ENCODE peak calls at places on chromosomes 6 and 20, in four cellular contexts. One of them, this sample, is unnamed.

GRCh38 chr6:149867876-149868640 is 3.9 kb upstream of the LRP11 start:
- DNase-seq in B cell: no peak
- DNase-seq in endothelial cell: no peak
- DNase-seq in foreskin fibroblast: peak; percentile 63
- DNase-seq in this sample: no peak

GRCh38 chr6:138410972-138411667 is 7.1 kb downstream of the HEBP2 start:
- DNase-seq in B cell: no peak
- DNase-seq in endothelial cell: no peak
- DNase-seq in foreskin fibroblast: peak; percentile 90
- DNase-seq in this sample: no peak

GRCh38 chr20:63957004-63957689 is 931 bp upstream of the UCKL1 start:
- DNase-seq in B cell: peak; percentile 67
- DNase-seq in endothelial cell: peak; percentile 53
- DNase-seq in foreskin fibroblast: peak; percentile 89
- DNase-seq in this sample: no peak

GRCh38 chr6:32194825-32195651 is 2.6 kb upstream of the GPSM3 start:
- DNase-seq in B cell: no peak
- DNase-seq in endothelial cell: peak; percentile 31
- DNase-seq in foreskin fibroblast: peak; percentile 77
- DNase-seq in this sample: no peak

GRCh38 chr20:47336013-47336754 is 20.3 kb downstream of the ZMYND8 start:
- DNase-seq in B cell: no peak
- DNase-seq in endothelial cell: no peak
- DNase-seq in foreskin fibroblast: peak; percentile 93
- DNase-seq in this sample: no peak

GRCh38 chr6:131387706-131388455 is 185.1 kb upstream of the ARG1 start:
- DNase-seq in B cell: no peak
- DNase-seq in endothelial cell: no peak
- DNase-seq in foreskin fibroblast: peak; percentile 43
- DNase-seq in this sample: no peak

GRCh38 chr6:158057213-158057987 is 75.7 kb downstream of the SYNJ2 start:
- DNase-seq in B cell: no peak
- DNase-seq in endothelial cell: no peak
- DNase-seq in foreskin fibroblast: peak; percentile 95
- DNase-seq in this sample: no peak

GRCh38 chr6:1392813-1393640 is 3.7 kb downstream of the FOXF2 start:
- DNase-seq in B cell: no peak
- DNase-seq in endothelial cell: no peak
- DNase-seq in foreskin fibroblast: peak; percentile 55
- DNase-seq in this sample: no peak

GRCh38 chr20:33653900-33654596 is 8.1 kb upstream of the C20orf144 start:
- DNase-seq in B cell: no peak
- DNase-seq in endothelial cell: no peak
- DNase-seq in foreskin fibroblast: no peak
- DNase-seq in this sample: peak; percentile 84

GRCh38 chr20:63164681-63165537 is 51.0 kb downstream of the YTHDF1 start:
- DNase-seq in B cell: no peak
- DNase-seq in endothelial cell: no peak
- DNase-seq in foreskin fibroblast: no peak
- DNase-seq in this sample: no peak

GRCh38 chr20:35849726-35850125 is 77.9 kb downstream of the PHF20 start:
- DNase-seq in B cell: no peak
- DNase-seq in endothelial cell: no peak
- DNase-seq in foreskin fibroblast: no peak
- DNase-seq in this sample: no peak

GRCh38 chr20:35991142-35991771 is 22.9 kb downstream of the CNBD2 start:
- DNase-seq in B cell: no peak
- DNase-seq in endothelial cell: peak; percentile 29
- DNase-seq in foreskin fibroblast: peak; percentile 73
- DNase-seq in this sample: no peak

GRCh38 chr6:93586316-93586715 is 167.0 kb upstream of the EPHA7 start:
- DNase-seq in B cell: no peak
- DNase-seq in endothelial cell: no peak
- DNase-seq in foreskin fibroblast: no peak
- DNase-seq in this sample: no peak

GRCh38 chr20:61588356-61589054 is 336.4 kb downstream of the CDH4 start:
- DNase-seq in B cell: no peak
- DNase-seq in endothelial cell: no peak
- DNase-seq in foreskin fibroblast: peak; percentile 76
- DNase-seq in this sample: no peak

GRCh38 chr20:49698477-49698876 is 15.2 kb downstream of the B4GALT5 start:
- DNase-seq in B cell: no peak
- DNase-seq in endothelial cell: no peak
- DNase-seq in foreskin fibroblast: no peak
- DNase-seq in this sample: no peak

GRCh38 chr6:42453649-42454427 is 2.1 kb upstream of the TRERF1 start:
- DNase-seq in B cell: no peak
- DNase-seq in endothelial cell: peak; percentile 23
- DNase-seq in foreskin fibroblast: peak; percentile 78
- DNase-seq in this sample: no peak

GRCh38 chr20:53763707-53764415 is 170.2 kb upstream of the ZNF217 start:
- DNase-seq in B cell: no peak
- DNase-seq in endothelial cell: no peak
- DNase-seq in foreskin fibroblast: peak; percentile 62
- DNase-seq in this sample: no peak

GRCh38 chr20:33812673-33813462 is 1.7 kb downstream of the CHMP4B start:
- DNase-seq in B cell: no peak
- DNase-seq in endothelial cell: no peak
- DNase-seq in foreskin fibroblast: peak; percentile 36
- DNase-seq in this sample: no peak

GRCh38 chr20:36569847-36570429 is 3.5 kb upstream of the TGIF2 start:
- DNase-seq in B cell: no peak
- DNase-seq in endothelial cell: no peak
- DNase-seq in foreskin fibroblast: peak; percentile 54
- DNase-seq in this sample: no peak

GRCh38 chr6:17389274-17389847 is 4.0 kb upstream of the CAP2 start:
- DNase-seq in B cell: no peak
- DNase-seq in endothelial cell: no peak
- DNase-seq in foreskin fibroblast: peak; percentile 61
- DNase-seq in this sample: no peak

GRCh38 chr20:25076201-25076600 is 5.7 kb downstream of the VSX1 start:
- DNase-seq in B cell: no peak
- DNase-seq in endothelial cell: no peak
- DNase-seq in foreskin fibroblast: no peak
- DNase-seq in this sample: peak; percentile 40

GRCh38 chr6:53125276-53125675 is 23.4 kb downstream of the GCM1 start:
- DNase-seq in B cell: no peak
- DNase-seq in endothelial cell: no peak
- DNase-seq in foreskin fibroblast: no peak
- DNase-seq in this sample: no peak

GRCh38 chr6:5103250-5103649 is 18.1 kb downstream of the PPP1R3G start:
- DNase-seq in B cell: no peak
- DNase-seq in endothelial cell: no peak
- DNase-seq in foreskin fibroblast: peak; percentile 35
- DNase-seq in this sample: no peak

GRCh38 chr6:42091718-42092023 is 41.3 kb downstream of the TAF8 start:
- DNase-seq in B cell: no peak
- DNase-seq in endothelial cell: no peak
- DNase-seq in foreskin fibroblast: no peak
- DNase-seq in this sample: no peak

GRCh38 chr6:322940-323729 is 30.8 kb downstream of the DUSP22 start:
- DNase-seq in B cell: no peak
- DNase-seq in endothelial cell: no peak
- DNase-seq in foreskin fibroblast: no peak
- DNase-seq in this sample: no peak

GRCh38 chr6:5995705-5996686 is 10.7 kb downstream of the NRN1 start:
- DNase-seq in B cell: no peak
- DNase-seq in endothelial cell: peak; percentile 85
- DNase-seq in foreskin fibroblast: peak; percentile 74
- DNase-seq in this sample: no peak

GRCh38 chr6:135995160-135995898 is 143.8 kb downstream of the PDE7B start:
- DNase-seq in B cell: no peak
- DNase-seq in endothelial cell: no peak
- DNase-seq in foreskin fibroblast: peak; percentile 86
- DNase-seq in this sample: no peak

GRCh38 chr20:39960522-39961420 is 728.3 kb downstream of the MAFB start:
- DNase-seq in B cell: no peak
- DNase-seq in endothelial cell: no peak
- DNase-seq in foreskin fibroblast: peak; percentile 10
- DNase-seq in this sample: no peak

GRCh38 chr20:18263723-18264122 is 24.6 kb upstream of the ZNF133 start:
- DNase-seq in B cell: no peak
- DNase-seq in endothelial cell: no peak
- DNase-seq in foreskin fibroblast: no peak
- DNase-seq in this sample: no peak

GRCh38 chr6:37628611-37629320 is 68.9 kb downstream of the MDGA1 start:
- DNase-seq in B cell: no peak
- DNase-seq in endothelial cell: no peak
- DNase-seq in foreskin fibroblast: peak; percentile 44
- DNase-seq in this sample: no peak

DNA sequence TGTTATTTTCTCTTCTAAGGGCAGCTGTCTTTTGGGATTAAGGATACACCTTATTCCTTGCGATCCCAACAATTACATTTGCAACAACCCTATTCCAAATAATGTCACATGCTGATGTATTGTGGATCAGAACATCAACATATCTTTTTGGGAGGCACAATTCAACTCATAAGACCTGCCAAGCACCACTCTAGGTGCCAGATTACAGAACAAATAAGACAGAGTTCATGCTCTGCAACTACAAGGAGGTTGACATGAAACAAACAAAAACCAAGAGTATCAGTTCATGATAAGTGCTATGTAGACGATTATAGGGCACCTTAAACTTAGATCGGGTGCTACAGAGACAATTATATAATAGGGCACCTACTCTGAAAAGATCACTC is 203.2 kb upstream of the SGK1 start:
- DNase-seq in B cell: no peak
- DNase-seq in endothelial cell: no peak
- DNase-seq in foreskin fibroblast: no peak
- DNase-seq in this sample: no peak
- TF ChIP-seq CTCF in B cell: no peak
- TF ChIP-seq CTCF in endothelial cell: no peak
- TF ChIP-seq CTCF in foreskin fibroblast: no peak
- TF ChIP-seq CTCF in this sample: no peak

DNA sequence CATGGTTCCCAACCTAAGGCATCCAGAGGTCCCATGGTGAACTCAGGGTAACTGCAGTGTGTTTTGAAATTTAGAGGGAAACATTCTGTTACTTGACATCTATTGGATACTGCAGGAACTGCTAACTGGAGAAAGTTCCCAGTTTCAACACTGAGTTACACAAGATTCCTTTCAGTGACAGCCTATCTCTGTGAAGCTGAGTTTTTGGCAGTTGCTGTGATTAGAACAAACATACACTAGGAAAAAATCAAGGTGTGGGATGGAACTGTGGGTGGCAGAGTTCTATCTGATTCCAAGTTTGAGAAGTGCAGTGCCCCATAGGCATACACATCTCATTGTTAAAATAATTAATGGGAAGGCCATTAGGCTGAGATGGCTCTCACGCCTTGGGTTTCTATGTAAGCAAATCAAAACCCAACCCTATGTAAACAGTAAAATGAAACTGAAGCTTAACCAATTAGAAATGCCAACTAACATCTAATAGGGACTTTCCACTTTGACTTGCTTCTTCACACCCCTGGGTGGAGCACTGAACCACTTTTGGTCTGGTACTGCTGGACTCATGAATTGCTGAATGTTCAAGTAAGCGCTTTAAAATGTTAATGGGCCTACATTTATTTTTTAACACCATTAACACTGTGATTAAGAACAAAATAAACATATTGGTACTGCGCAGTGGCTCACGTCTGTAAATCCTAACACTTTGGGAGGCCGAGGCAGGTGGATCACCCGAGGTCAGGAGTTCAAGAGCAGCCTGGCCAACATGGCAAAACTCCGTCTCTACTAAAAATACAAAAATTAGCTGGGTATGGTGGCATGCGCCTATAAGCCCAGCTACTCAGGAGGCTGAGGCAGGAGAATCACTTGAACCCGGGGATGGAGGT is 55.2 kb upstream of the TBC1D7 start:
- DNase-seq in B cell: peak; percentile 74
- DNase-seq in endothelial cell: no peak
- DNase-seq in foreskin fibroblast: no peak
- DNase-seq in this sample: no peak
- TF ChIP-seq CTCF in B cell: peak; percentile 53
- TF ChIP-seq CTCF in endothelial cell: no peak
- TF ChIP-seq CTCF in foreskin fibroblast: peak; percentile 14
- TF ChIP-seq CTCF in this sample: no peak

GRCh38 chr6:30481213-30481964 is 7.9 kb upstream of the HLA-E start:
- DNase-seq in B cell: no peak
- DNase-seq in endothelial cell: no peak
- DNase-seq in foreskin fibroblast: no peak
- DNase-seq in this sample: no peak
- TF ChIP-seq CTCF in B cell: no peak
- TF ChIP-seq CTCF in endothelial cell: no peak
- TF ChIP-seq CTCF in foreskin fibroblast: no peak
- TF ChIP-seq CTCF in this sample: no peak

GRCh38 chr6:33312361-33313104 is 1.3 kb downstream of the TAPBP start:
- DNase-seq in B cell: peak; percentile 86
- DNase-seq in endothelial cell: peak; percentile 33
- DNase-seq in foreskin fibroblast: peak; percentile 72
- DNase-seq in this sample: no peak
- TF ChIP-seq CTCF in B cell: no peak
- TF ChIP-seq CTCF in endothelial cell: no peak
- TF ChIP-seq CTCF in foreskin fibroblast: no peak
- TF ChIP-seq CTCF in this sample: no peak

DNA sequence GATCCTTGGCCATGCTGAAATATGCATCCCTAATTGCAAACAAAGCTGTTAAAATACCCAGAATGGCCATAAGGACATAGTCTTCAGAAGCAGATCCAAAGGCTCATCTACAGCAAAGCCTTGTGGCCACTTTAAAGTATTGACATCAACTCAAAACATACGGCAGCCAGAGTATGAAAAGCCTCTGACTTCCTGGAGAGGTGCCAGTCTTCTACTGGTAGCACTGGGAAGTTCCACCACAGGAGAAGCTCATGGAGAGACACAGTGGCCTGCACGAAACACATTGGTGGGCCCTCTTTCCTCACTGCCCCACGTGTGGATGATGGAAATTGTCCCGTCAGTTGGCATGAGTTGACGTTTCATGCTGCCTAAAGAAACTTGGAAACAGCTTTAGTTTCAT is 202.6 kb upstream of the HEY2 start:
- DNase-seq in B cell: no peak
- DNase-seq in endothelial cell: no peak
- DNase-seq in foreskin fibroblast: peak; percentile 17
- DNase-seq in this sample: no peak
- TF ChIP-seq CTCF in B cell: no peak
- TF ChIP-seq CTCF in endothelial cell: no peak
- TF ChIP-seq CTCF in foreskin fibroblast: no peak
- TF ChIP-seq CTCF in this sample: no peak

DNA sequence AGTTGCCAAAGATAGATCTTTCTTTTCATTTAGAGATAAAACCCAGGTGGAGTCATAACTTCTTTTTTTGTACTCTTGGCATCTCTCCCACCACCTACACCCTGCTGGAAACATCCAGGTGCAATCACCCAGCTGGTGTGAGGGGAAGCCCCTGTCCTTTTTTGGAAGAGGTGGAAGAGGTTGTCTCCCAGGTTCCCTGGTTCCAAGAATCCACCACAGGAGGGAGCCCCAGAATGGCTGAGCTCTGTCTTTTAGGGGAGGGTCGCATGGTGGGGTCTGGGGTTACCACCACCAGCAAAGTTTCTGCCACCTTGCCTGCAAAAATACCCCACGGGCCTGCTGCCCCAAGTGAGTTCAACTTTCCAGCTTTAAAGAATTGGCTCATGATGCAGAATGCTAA is 10.8 kb downstream of the SMOC2 start:
- DNase-seq in B cell: no peak
- DNase-seq in endothelial cell: no peak
- DNase-seq in foreskin fibroblast: no peak
- DNase-seq in this sample: no peak
- TF ChIP-seq CTCF in B cell: no peak
- TF ChIP-seq CTCF in endothelial cell: peak; percentile 28
- TF ChIP-seq CTCF in foreskin fibroblast: no peak
- TF ChIP-seq CTCF in this sample: peak; percentile 62

This sample was measured in type B pancreatic cell.